ENCODE peak calls at places on chromosomes 5 and 9, in five cellular contexts. Z is effector memory CD4-positive, alpha-beta T cell; P is psoas muscle; M is transverse colon; Q is neural progenitor cell. K is an unnamed sample.

GRCh38 chr9:34659592-34660253 is 2.7 kb downstream of the CCL27 start:
- DNase-seq in Z (no peak), P (no peak), M (peak), Q (no peak), K (no peak)

GRCh38 chr5:14881826-14882225 is 10.2 kb upstream of the ANKH start:
- DNase-seq in Z (no peak), P (no peak), M (no peak), Q (no peak), K (no peak)

GRCh38 chr9:77488439-77489126 is 159.5 kb downstream of the GNA14 start:
- DNase-seq in Z (no peak), P (no peak), M (no peak), Q (peak), K (no peak)

GRCh38 chr9:19020886-19021285 is 12.1 kb downstream of the SAXO1 start:
- DNase-seq in Z (no peak), P (no peak), M (no peak), Q (no peak), K (no peak)

GRCh38 chr9:116697887-116698286 is 10.8 kb downstream of the TRIM32 start:
- DNase-seq in Z (no peak), P (no peak), M (no peak), Q (no peak), K (no peak)

GRCh38 chr5:72063219-72063819 is 44.0 kb upstream of the MAP1B start:
- DNase-seq in Z (no peak), P (no peak), M (no peak), Q (peak), K (no peak)

GRCh38 chr5:84825616-84826015 is 440.9 kb upstream of the EDIL3 start:
- DNase-seq in Z (no peak), P (no peak), M (no peak), Q (no peak), K (no peak)

GRCh38 chr9:127557466-127557869 is 54.6 kb upstream of the STXBP1 start:
- DNase-seq in Z (no peak), P (no peak), M (no peak), Q (peak), K (no peak)

GRCh38 chr9:127885508-127886281 is 8.2 kb upstream of the AK1 start:
- DNase-seq in Z (no peak), P (no peak), M (no peak), Q (no peak), K (no peak)

DNA sequence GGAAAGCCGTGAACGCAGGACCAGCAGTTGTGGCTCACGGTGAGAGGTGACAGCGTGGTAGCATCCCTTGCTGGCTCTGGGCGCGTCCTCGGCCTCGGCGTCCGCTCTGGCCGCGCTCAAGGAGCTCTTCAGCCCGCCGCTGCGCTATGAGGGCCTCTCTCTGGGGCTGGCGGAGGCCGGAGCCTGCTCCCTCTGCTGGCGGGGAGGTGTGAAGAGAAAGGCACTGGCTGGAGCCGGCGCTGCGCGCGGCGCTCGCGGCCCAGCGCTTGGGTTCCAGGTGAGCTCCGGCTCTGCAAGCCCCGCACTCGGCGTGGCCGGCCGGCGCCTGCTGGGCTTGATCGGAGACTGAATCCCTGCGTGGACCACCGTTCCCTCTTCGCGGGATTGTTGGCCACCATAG is 705.6 kb downstream of the SEMA5A start:
- DNase-seq in Z (no peak), P (no peak), M (no peak), Q (peak), K (no peak)
- H3K27ac ChIP-seq in Z (no peak), P (no peak), M (no peak), Q (no peak), K (no peak)

GRCh38 chr5:136080483-136081180 is 51.8 kb downstream of the TGFBI start:
- DNase-seq in Z (peak), P (peak), M (peak), Q (peak), K (no peak)
- H3K4me3 ChIP-seq in Z (peak), P (peak), M (no peak), Q (peak), K (peak)

GRCh38 chr9:22969350-22969979 is 522.8 kb downstream of the DMRTA1 start:
- DNase-seq in Z (no peak), P (no peak), M (no peak), Q (no peak), K (no peak)
- H3K27ac ChIP-seq in Z (no peak), P (no peak), M (no peak), Q (no peak), K (no peak)

GRCh38 chr5:179620703-179621350 is 2.6 kb downstream of the HNRNPH1 start:
- DNase-seq in Z (no peak), P (no peak), M (no peak), Q (no peak), K (no peak)
- H3K4me3 ChIP-seq in Z (peak), P (peak), M (no peak), Q (peak), K (peak)

GRCh38 chr5:150490754-150491153 is 17.2 kb upstream of the NDST1 start:
- DNase-seq in Z (no peak), P (no peak), M (no peak), Q (no peak), K (no peak)
- H3K27ac ChIP-seq in Z (no peak), P (peak), M (peak), Q (no peak), K (no peak)